ENCODE peak calls at places on chromosome 2, in six cellular contexts. P is Peyer's patch; B is endodermal cell; V is astrocyte; N is CD8-positive, alpha-beta T cell; R is esophagus squamous epithelium. A is an unnamed sample. For H3K4me1, the result is how much of the 10 kb centered on the place peaks cover.

GRCh38 chr2:185215497-185215896 is 523.1 kb upstream of the FSIP2 start:
- DNase-seq in P (no peak), B (peak), V (no peak), N (no peak), R (no peak), A (no peak)

GRCh38 chr2:224754129-224754528 is 38.0 kb upstream of the CCDC195 start:
- DNase-seq in P (no peak), B (no peak), V (peak), N (no peak), R (no peak), A (no peak)

GRCh38 chr2:152715854-152716428 is 1.3 kb downstream of the PRPF40A start:
- DNase-seq in P (no peak), B (peak), V (no peak), N (no peak), R (no peak), A (no peak)

GRCh38 chr2:231436957-231437356 is 27.3 kb downstream of the NCL start:
- DNase-seq in P (no peak), B (no peak), V (no peak), N (no peak), R (no peak), A (no peak)

GRCh38 chr2:37456479-37456878 is 112.0 kb downstream of the QPCT start:
- DNase-seq in P (peak), B (no peak), V (no peak), N (peak), R (no peak), A (peak)

GRCh38 chr2:12819721-12820120 is 103.0 kb downstream of the TRIB2 start:
- DNase-seq in P (no peak), B (no peak), V (peak), N (no peak), R (no peak), A (no peak)

GRCh38 chr2:1945837-1946236 is 201.5 kb upstream of the PXDN start:
- DNase-seq in P (no peak), B (no peak), V (no peak), N (no peak), R (no peak), A (no peak)

GRCh38 chr2:437772-438393 is 150.0 kb upstream of the ALKAL2 start:
- DNase-seq in P (peak), B (no peak), V (no peak), N (peak), R (peak), A (peak)

GRCh38 chr2:181656450-181657261 is at the start of gene CERKL:
- DNase-seq in P (no peak), B (peak), V (peak), N (no peak), R (no peak), A (no peak)

GRCh38 chr2:213125646-213126347 is 25.6 kb downstream of the IKZF2 start:
- DNase-seq in P (no peak), B (no peak), V (no peak), N (no peak), R (no peak), A (no peak)

GRCh38 chr2:213129311-213129710 is 22.1 kb downstream of the IKZF2 start:
- DNase-seq in P (no peak), B (no peak), V (no peak), N (no peak), R (no peak), A (no peak)
- H3K4me1 ChIP-seq in P (under half), B (under half), V (under half), N (under half), R (under half), A (under half)

DNA sequence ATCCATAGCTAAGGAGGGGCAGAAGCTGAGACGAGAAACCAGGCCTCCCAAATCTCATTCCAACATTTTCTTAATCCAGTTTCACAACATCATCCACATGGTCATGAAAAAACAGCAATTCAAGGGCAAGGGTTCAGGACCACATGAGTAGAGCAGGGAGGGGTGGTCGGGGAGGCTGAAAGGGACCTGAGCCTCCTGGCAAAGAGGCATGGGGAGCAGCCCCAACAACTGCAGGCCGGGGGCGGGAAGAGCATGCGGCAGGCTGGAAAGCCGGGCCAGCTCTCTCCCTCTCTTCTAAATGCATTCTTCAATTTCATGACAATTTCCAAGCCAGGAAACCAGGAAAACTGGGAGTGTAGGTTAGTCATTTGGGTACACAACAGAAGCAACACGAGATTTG is 76.7 kb downstream of the DNMT3A start:
- DNase-seq in P (no peak), B (no peak), V (no peak), N (no peak), R (no peak), A (no peak)
- H3K4me1 ChIP-seq in P (under half), B (under half), V (under half), N (under half), R (under half), A (under half)

GRCh38 chr2:62209427-62209991 is 13.6 kb downstream of the B3GNT2 start:
- DNase-seq in P (no peak), B (peak), V (no peak), N (no peak), R (no peak), A (no peak)

GRCh38 chr2:62208758-62209114 is 12.8 kb downstream of the B3GNT2 start:
- DNase-seq in P (peak), B (peak), V (no peak), N (peak), R (no peak), A (peak)

GRCh38 chr2:62207480-62207879 is 11.6 kb downstream of the B3GNT2 start:
- DNase-seq in P (no peak), B (peak), V (no peak), N (no peak), R (no peak), A (no peak)

GRCh38 chr2:62206024-62206423 is 10.1 kb downstream of the B3GNT2 start:
- DNase-seq in P (no peak), B (peak), V (no peak), N (no peak), R (no peak), A (no peak)

GRCh38 chr2:62208082-62208757 is 12.3 kb downstream of the B3GNT2 start:
- DNase-seq in P (no peak), B (peak), V (no peak), N (no peak), R (no peak), A (no peak)
- H3K4me1 ChIP-seq in P (under half), B (under half), V (under half), N (half or more), R (under half), A (half or more)

DNA sequence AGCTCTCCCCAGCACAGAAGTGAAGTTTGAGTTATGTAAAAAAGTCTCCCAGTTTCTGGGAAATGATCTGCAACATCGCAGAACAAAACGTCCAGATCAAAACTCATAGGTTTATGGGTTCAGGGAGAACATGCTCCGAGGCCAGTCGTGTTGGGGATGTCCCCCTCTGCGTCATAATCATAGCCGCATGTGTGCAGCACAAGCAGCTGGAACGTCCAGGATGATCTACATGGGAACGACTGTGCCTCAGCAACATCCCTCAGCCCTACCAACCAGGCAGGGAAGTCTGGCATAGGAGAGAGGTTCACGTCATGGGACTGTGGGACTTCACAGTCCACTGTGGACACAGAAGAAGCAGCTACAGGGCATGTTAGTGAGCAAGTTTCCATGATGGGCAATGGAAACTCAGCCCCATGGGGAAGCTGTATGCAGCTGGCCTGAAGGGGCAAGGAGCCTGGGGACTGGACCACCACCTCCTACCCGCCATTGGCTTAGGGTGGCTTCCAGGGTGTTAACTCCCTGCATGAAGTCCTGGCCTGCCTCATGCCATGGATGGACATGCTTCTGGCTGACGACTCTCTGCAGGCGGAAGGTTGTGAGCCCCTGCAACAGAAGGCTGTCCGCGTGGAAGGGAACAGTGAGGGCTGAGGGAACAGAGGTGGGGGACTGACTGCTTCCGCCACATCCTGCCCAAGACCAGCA is 96.9 kb downstream of the COPS8 start:
- DNase-seq in P (no peak), B (no peak), V (no peak), N (no peak), R (no peak), A (no peak)
- H3K4me1 ChIP-seq in P (under half), B (under half), V (under half), N (under half), R (under half), A (under half)

GRCh38 chr2:218168016-218168415 is 1.3 kb upstream of the CXCR1 start:
- DNase-seq in P (no peak), B (no peak), V (no peak), N (no peak), R (no peak), A (no peak)
- H3K4me1 ChIP-seq in P (under half), B (under half), V (under half), N (under half), R (under half), A (under half)

GRCh38 chr2:27073782-27074181 is 2.3 kb upstream of the OST4 start:
- DNase-seq in P (no peak), B (no peak), V (no peak), N (no peak), R (no peak), A (no peak)
- H3K4me1 ChIP-seq in P (under half), B (under half), V (half or more), N (under half), R (under half), A (under half)

DNA sequence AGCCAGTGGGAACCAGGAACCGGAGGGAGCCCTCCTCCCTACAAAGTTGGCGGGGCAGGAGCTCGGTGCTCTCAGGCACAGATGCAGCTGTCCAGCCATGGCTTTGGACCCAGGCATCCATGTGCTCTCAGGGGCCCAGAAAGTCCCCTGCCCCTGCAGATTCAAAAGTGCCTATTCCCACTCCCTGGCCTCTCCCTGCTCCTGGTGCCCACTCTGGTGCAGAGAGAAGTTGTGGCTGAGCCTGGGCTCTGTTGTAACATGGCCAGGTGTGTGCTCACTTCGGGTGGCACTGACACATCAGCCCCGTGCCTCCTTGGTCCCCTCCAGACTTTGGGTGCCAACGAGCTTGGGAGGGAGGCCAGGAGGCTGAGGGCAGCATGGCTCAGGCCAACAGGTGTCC is 315.8 kb upstream of the KYNU start:
- DNase-seq in P (no peak), B (no peak), V (no peak), N (no peak), R (no peak), A (no peak)
- H3K4me1 ChIP-seq in P (under half), B (under half), V (under half), N (under half), R (under half), A (under half)

A was measured in CD8-positive, alpha-beta memory T cell.